ENCODE peak calls at places on chromosomes 16 and 17, in eight cellular contexts. U is lung, D is GM12864, M is B cell, F is fibroblast of pulmonary artery, L is fibroblast of mammary gland, G is PC-9, C is IMR-90. K is an unnamed sample.

GRCh38 chr17:40341808-40342574 is 22.5 kb downstream of the GJD3 start:
- DNase-seq in U (peak; percentile 84), D (no peak), M (peak; percentile 83), F (peak; percentile 71), L (peak; percentile 41), G (peak; percentile 51), C (peak; percentile 50), K (peak; percentile 80)

GRCh38 chr17:51251010-51251409 is 8.8 kb downstream of the MBTD1 start:
- DNase-seq in U (no peak), D (no peak), M (no peak), F (peak; percentile 28), L (no peak), G (no peak), C (peak; percentile 44), K (no peak)

GRCh38 chr17:28033972-28034714 is 8.3 kb upstream of the NLK start:
- DNase-seq in U (no peak), D (no peak), M (no peak), F (peak; percentile 97), L (peak; percentile 88), G (no peak), C (peak; percentile 91), K (no peak)

GRCh38 chr17:13671771-13672170 is 70.0 kb upstream of the HS3ST3A1 start:
- DNase-seq in U (no peak), D (no peak), M (no peak), F (no peak), L (peak; percentile 62), G (no peak), C (no peak), K (no peak)

GRCh38 chr17:32111141-32111771 is 31.0 kb upstream of the RHOT1 start:
- DNase-seq in U (peak; percentile 36), D (no peak), M (no peak), F (peak; percentile 70), L (peak; percentile 57), G (no peak), C (peak; percentile 68), K (peak; percentile 37)

GRCh38 chr16:79823644-79824043 is 223.1 kb upstream of the MAF start:
- DNase-seq in U (no peak), D (no peak), M (no peak), F (no peak), L (no peak), G (no peak), C (no peak), K (no peak)

GRCh38 chr16:55471448-55472097 is 7.4 kb upstream of the MMP2 start:
- DNase-seq in U (no peak), D (peak; percentile 8), M (no peak), F (peak; percentile 81), L (peak; percentile 90), G (peak; percentile 92), C (peak; percentile 92), K (no peak)

GRCh38 chr17:63033142-63033541 is 67.1 kb downstream of the TANC2 start:
- DNase-seq in U (no peak), D (no peak), M (no peak), F (no peak), L (no peak), G (no peak), C (no peak), K (no peak)

GRCh38 chr17:32596666-32597065 is 109.9 kb downstream of the CDK5R1 start:
- DNase-seq in U (no peak), D (peak; percentile 44), M (no peak), F (no peak), L (peak; percentile 6), G (no peak), C (peak; percentile 5), K (no peak)

GRCh38 chr17:67696853-67697505 is 20.8 kb upstream of the NOL11 start:
- DNase-seq in U (no peak), D (no peak), M (no peak), F (no peak), L (no peak), G (no peak), C (no peak), K (no peak)

GRCh38 chr16:28168991-28169554 is 42.7 kb downstream of the XPO6 start:
- DNase-seq in U (no peak), D (no peak), M (no peak), F (no peak), L (no peak), G (peak; percentile 25), C (no peak), K (no peak)

GRCh38 chr16:58016841-58017446 is 8.6 kb upstream of the MMP15 start:
- DNase-seq in U (no peak), D (no peak), M (no peak), F (no peak), L (no peak), G (no peak), C (no peak), K (no peak)

GRCh38 chr16:7458144-7458543 is 125.5 kb downstream of the RBFOX1 start:
- DNase-seq in U (no peak), D (no peak), M (no peak), F (no peak), L (no peak), G (no peak), C (no peak), K (no peak)

GRCh38 chr16:20956319-20956718 is 55.7 kb downstream of the LYRM1 start:
- DNase-seq in U (no peak), D (no peak), M (no peak), F (peak; percentile 41), L (peak; percentile 59), G (no peak), C (peak; percentile 45), K (no peak)

GRCh38 chr17:33779399-33779697 is 475.7 kb upstream of the CCL2 start:
- DNase-seq in U (no peak), D (no peak), M (no peak), F (no peak), L (no peak), G (no peak), C (no peak), K (no peak)

GRCh38 chr17:3647769-3648540 is 11.4 kb downstream of the CTNS start:
- DNase-seq in U (no peak), D (no peak), M (peak; percentile 50), F (peak; percentile 73), L (peak; percentile 68), G (no peak), C (peak; percentile 55), K (peak; percentile 73)
- TF ChIP-seq CTCF in U (no peak), D (peak; percentile 66), M (peak; percentile 39), F (peak; percentile 50), L (peak; percentile 51), G (peak; percentile 63), C (peak; percentile 49), K (no peak)

DNA sequence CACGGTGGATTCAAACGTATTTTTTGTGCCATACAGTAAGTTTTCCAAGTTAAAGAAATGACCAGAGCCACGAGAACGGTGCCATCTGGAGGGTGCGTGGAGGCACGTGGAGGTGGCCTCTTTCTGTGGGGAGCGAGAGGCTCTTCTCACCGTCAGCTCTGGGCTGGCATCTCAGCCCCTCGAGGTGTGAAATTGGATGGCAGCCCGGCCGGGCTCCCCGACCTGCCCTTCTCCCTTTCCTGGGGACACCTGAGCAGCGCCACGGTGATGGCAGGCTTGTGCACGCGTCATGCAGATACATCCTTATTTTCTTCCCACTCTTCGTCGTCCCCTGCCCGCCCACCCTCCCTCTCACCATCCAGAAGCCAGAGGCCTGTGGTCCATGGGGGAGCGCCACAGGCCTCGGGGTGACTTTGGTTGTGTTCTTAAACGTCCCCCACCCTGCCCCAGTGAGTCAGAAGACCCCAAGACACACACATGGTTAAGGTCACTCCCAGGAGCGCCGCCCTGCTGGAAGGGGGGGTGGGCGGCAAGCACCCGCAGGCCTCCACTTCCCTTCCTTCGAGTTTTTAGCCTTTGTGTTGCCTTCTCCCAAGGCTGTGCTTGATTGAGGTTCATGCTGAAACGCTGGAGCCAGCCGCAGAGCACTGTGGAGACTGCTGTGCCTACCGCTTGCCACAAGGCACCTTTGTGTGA is 109.4 kb downstream of the BANP start:
- DNase-seq in U (no peak), D (no peak), M (no peak), F (no peak), L (no peak), G (no peak), C (no peak), K (no peak)
- TF ChIP-seq CTCF in U (no peak), D (peak; percentile 19), M (no peak), F (no peak), L (no peak), G (no peak), C (no peak), K (no peak)

DNA sequence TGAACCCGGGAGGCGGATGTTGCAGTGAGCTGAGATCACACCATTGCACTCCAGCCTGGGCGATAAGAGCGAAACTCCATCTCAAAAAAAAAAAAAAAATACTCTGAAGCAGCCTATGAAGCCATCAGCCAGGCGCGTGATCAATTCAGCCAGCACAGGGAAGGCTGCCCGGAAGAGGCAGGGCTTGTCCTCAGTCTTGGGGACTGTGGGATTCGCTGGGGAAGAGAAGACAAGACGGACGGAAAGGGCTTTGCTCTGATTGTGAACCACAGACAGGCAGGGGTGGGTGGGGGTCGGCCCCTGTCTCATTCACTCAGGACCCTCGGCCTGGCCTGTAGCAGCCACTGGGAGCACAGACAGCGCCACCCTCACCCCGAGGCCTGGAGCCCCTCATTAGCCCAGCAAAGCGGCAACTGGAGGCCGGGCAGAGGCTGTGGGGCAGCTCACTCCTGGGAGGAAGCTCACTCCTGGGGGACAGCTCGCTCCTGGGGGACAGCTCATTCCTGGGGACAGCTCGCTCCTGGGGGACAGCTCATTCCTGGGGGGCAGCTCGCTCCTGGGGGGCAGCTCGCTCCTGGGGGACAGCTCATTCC is 37.2 kb downstream of the ABR start:
- DNase-seq in U (no peak), D (no peak), M (no peak), F (no peak), L (no peak), G (no peak), C (no peak), K (no peak)
- TF ChIP-seq CTCF in U (no peak), D (no peak), M (no peak), F (no peak), L (no peak), G (no peak), C (no peak), K (no peak)

GRCh38 chr17:78135858-78136500 is 5.4 kb downstream of the TMC8 start:
- DNase-seq in U (no peak), D (no peak), M (no peak), F (no peak), L (no peak), G (no peak), C (no peak), K (no peak)

GRCh38 chr17:78138204-78139060 is 7.8 kb upstream of the C17orf99 start:
- DNase-seq in U (peak; percentile 29), D (no peak), M (no peak), F (no peak), L (no peak), G (no peak), C (no peak), K (no peak)

GRCh38 chr17:78140169-78141051 is 5.8 kb upstream of the C17orf99 start:
- DNase-seq in U (peak; percentile 98), D (peak; percentile 91), M (peak; percentile 83), F (peak; percentile 57), L (peak; percentile 73), G (peak; percentile 84), C (peak; percentile 21), K (peak; percentile 84)

GRCh38 chr17:78134899-78135385 is 4.4 kb downstream of the TMC8 start:
- DNase-seq in U (no peak), D (no peak), M (no peak), F (no peak), L (no peak), G (no peak), C (no peak), K (no peak)

GRCh38 chr17:78137392-78138203 is 7.0 kb downstream of the TMC8 start:
- DNase-seq in U (peak; percentile 35), D (no peak), M (peak; percentile 68), F (no peak), L (no peak), G (peak; percentile 65), C (no peak), K (no peak)
- TF ChIP-seq CTCF in U (no peak), D (peak; percentile 80), M (peak; percentile 47), F (peak; percentile 23), L (peak; percentile 23), G (peak; percentile 48), C (peak; percentile 13), K (peak; percentile 49)

GRCh38 chr16:88487920-88488842 is 35.1 kb downstream of the ZFPM1 start:
- DNase-seq in U (no peak), D (no peak), M (no peak), F (no peak), L (no peak), G (no peak), C (no peak), K (no peak)
- TF ChIP-seq CTCF in U (no peak), D (no peak), M (no peak), F (no peak), L (no peak), G (no peak), C (no peak), K (no peak)

K was measured in endothelial cell.